ENCODE peak calls at places on chromosomes 2 and 18, in eight cellular contexts. One of them, this sample, is unnamed.

GRCh38 chr2:8719528-8719927 is 37.7 kb downstream of the ID2 start:
- DNase-seq in neural crest cell: no peak
- DNase-seq in H9: no peak
- DNase-seq in CD4-positive, alpha-beta T cell: no peak
- DNase-seq in left ventricle myocardium inferior: no peak
- DNase-seq in D721Med: no peak
- DNase-seq in endothelial cell: no peak
- DNase-seq in brain microvascular endothelial cell: no peak
- DNase-seq in this sample: no peak

GRCh38 chr18:46133534-46133933 is 29.3 kb downstream of the HAUS1 start:
- DNase-seq in neural crest cell: no peak
- DNase-seq in H9: no peak
- DNase-seq in CD4-positive, alpha-beta T cell: no peak
- DNase-seq in left ventricle myocardium inferior: no peak
- DNase-seq in D721Med: no peak
- DNase-seq in endothelial cell: no peak
- DNase-seq in brain microvascular endothelial cell: no peak
- DNase-seq in this sample: no peak

GRCh38 chr2:180520206-180520605 is 460.2 kb upstream of the UBE2E3 start:
- DNase-seq in neural crest cell: no peak
- DNase-seq in H9: no peak
- DNase-seq in CD4-positive, alpha-beta T cell: no peak
- DNase-seq in left ventricle myocardium inferior: no peak
- DNase-seq in D721Med: no peak
- DNase-seq in endothelial cell: no peak
- DNase-seq in brain microvascular endothelial cell: peak
- DNase-seq in this sample: no peak

GRCh38 chr2:158845869-158846268 is 50.8 kb downstream of the DAPL1 start:
- DNase-seq in neural crest cell: no peak
- DNase-seq in H9: no peak
- DNase-seq in CD4-positive, alpha-beta T cell: no peak
- DNase-seq in left ventricle myocardium inferior: no peak
- DNase-seq in D721Med: no peak
- DNase-seq in endothelial cell: no peak
- DNase-seq in brain microvascular endothelial cell: no peak
- DNase-seq in this sample: no peak

GRCh38 chr2:175871331-175871730 is 130.7 kb downstream of the LNPK start:
- DNase-seq in neural crest cell: no peak
- DNase-seq in H9: no peak
- DNase-seq in CD4-positive, alpha-beta T cell: no peak
- DNase-seq in left ventricle myocardium inferior: no peak
- DNase-seq in D721Med: no peak
- DNase-seq in endothelial cell: no peak
- DNase-seq in brain microvascular endothelial cell: no peak
- DNase-seq in this sample: no peak

GRCh38 chr2:86764661-86765307 is 25.9 kb downstream of the CD8A start:
- DNase-seq in neural crest cell: peak
- DNase-seq in H9: no peak
- DNase-seq in CD4-positive, alpha-beta T cell: no peak
- DNase-seq in left ventricle myocardium inferior: no peak
- DNase-seq in D721Med: no peak
- DNase-seq in endothelial cell: peak
- DNase-seq in brain microvascular endothelial cell: peak
- DNase-seq in this sample: peak

GRCh38 chr2:14385043-14385442 is 247.5 kb upstream of the LRATD1 start:
- DNase-seq in neural crest cell: no peak
- DNase-seq in H9: no peak
- DNase-seq in CD4-positive, alpha-beta T cell: no peak
- DNase-seq in left ventricle myocardium inferior: no peak
- DNase-seq in D721Med: no peak
- DNase-seq in endothelial cell: no peak
- DNase-seq in brain microvascular endothelial cell: no peak
- DNase-seq in this sample: no peak

GRCh38 chr2:33475381-33476099 is 909 bp upstream of the RASGRP3 start:
- DNase-seq in neural crest cell: peak
- DNase-seq in H9: peak
- DNase-seq in CD4-positive, alpha-beta T cell: peak
- DNase-seq in left ventricle myocardium inferior: peak
- DNase-seq in D721Med: peak
- DNase-seq in endothelial cell: peak
- DNase-seq in brain microvascular endothelial cell: peak
- DNase-seq in this sample: peak

GRCh38 chr2:10300997-10301945 is 1.4 kb upstream of the HPCAL1 start:
- DNase-seq in neural crest cell: no peak
- DNase-seq in H9: no peak
- DNase-seq in CD4-positive, alpha-beta T cell: no peak
- DNase-seq in left ventricle myocardium inferior: no peak
- DNase-seq in D721Med: no peak
- DNase-seq in endothelial cell: no peak
- DNase-seq in brain microvascular endothelial cell: no peak
- DNase-seq in this sample: no peak

GRCh38 chr2:910698-911097 is 40.0 kb upstream of the SNTG2 start:
- DNase-seq in neural crest cell: no peak
- DNase-seq in H9: no peak
- DNase-seq in CD4-positive, alpha-beta T cell: no peak
- DNase-seq in left ventricle myocardium inferior: no peak
- DNase-seq in D721Med: no peak
- DNase-seq in endothelial cell: no peak
- DNase-seq in brain microvascular endothelial cell: no peak
- DNase-seq in this sample: no peak

GRCh38 chr2:177682768-177683472 is 290.3 kb downstream of the AGPS start:
- DNase-seq in neural crest cell: no peak
- DNase-seq in H9: no peak
- DNase-seq in CD4-positive, alpha-beta T cell: no peak
- DNase-seq in left ventricle myocardium inferior: no peak
- DNase-seq in D721Med: no peak
- DNase-seq in endothelial cell: no peak
- DNase-seq in brain microvascular endothelial cell: no peak
- DNase-seq in this sample: no peak

GRCh38 chr2:15246870-15247269 is 314.3 kb downstream of the NBAS start:
- DNase-seq in neural crest cell: no peak
- DNase-seq in H9: no peak
- DNase-seq in CD4-positive, alpha-beta T cell: no peak
- DNase-seq in left ventricle myocardium inferior: no peak
- DNase-seq in D721Med: no peak
- DNase-seq in endothelial cell: no peak
- DNase-seq in brain microvascular endothelial cell: no peak
- DNase-seq in this sample: no peak

GRCh38 chr2:241150660-241151530 is 628 bp downstream of the PPP1R7 start:
- DNase-seq in neural crest cell: no peak
- DNase-seq in H9: no peak
- DNase-seq in CD4-positive, alpha-beta T cell: no peak
- DNase-seq in left ventricle myocardium inferior: no peak
- DNase-seq in D721Med: no peak
- DNase-seq in endothelial cell: no peak
- DNase-seq in brain microvascular endothelial cell: no peak
- DNase-seq in this sample: no peak

GRCh38 chr2:174013310-174013751 is 48.2 kb upstream of the SP3 start:
- DNase-seq in neural crest cell: no peak
- DNase-seq in H9: peak
- DNase-seq in CD4-positive, alpha-beta T cell: no peak
- DNase-seq in left ventricle myocardium inferior: peak
- DNase-seq in D721Med: no peak
- DNase-seq in endothelial cell: peak
- DNase-seq in brain microvascular endothelial cell: no peak
- DNase-seq in this sample: peak

GRCh38 chr2:60213865-60214657 is 339.4 kb downstream of the BCL11A start:
- DNase-seq in neural crest cell: no peak
- DNase-seq in H9: no peak
- DNase-seq in CD4-positive, alpha-beta T cell: no peak
- DNase-seq in left ventricle myocardium inferior: no peak
- DNase-seq in D721Med: no peak
- DNase-seq in endothelial cell: no peak
- DNase-seq in brain microvascular endothelial cell: no peak
- DNase-seq in this sample: no peak

GRCh38 chr2:128236491-128237035 is 82.1 kb downstream of the HS6ST1 start:
- DNase-seq in neural crest cell: no peak
- DNase-seq in H9: no peak
- DNase-seq in CD4-positive, alpha-beta T cell: no peak
- DNase-seq in left ventricle myocardium inferior: no peak
- DNase-seq in D721Med: no peak
- DNase-seq in endothelial cell: no peak
- DNase-seq in brain microvascular endothelial cell: peak
- DNase-seq in this sample: no peak

GRCh38 chr2:101113441-101114267 is 37.5 kb downstream of the TBC1D8 start:
- DNase-seq in neural crest cell: no peak
- DNase-seq in H9: peak
- DNase-seq in CD4-positive, alpha-beta T cell: no peak
- DNase-seq in left ventricle myocardium inferior: no peak
- DNase-seq in D721Med: no peak
- DNase-seq in endothelial cell: no peak
- DNase-seq in brain microvascular endothelial cell: peak
- DNase-seq in this sample: no peak

GRCh38 chr2:37037771-37038170 is 46.4 kb downstream of the HEATR5B start:
- DNase-seq in neural crest cell: no peak
- DNase-seq in H9: no peak
- DNase-seq in CD4-positive, alpha-beta T cell: no peak
- DNase-seq in left ventricle myocardium inferior: no peak
- DNase-seq in D721Med: no peak
- DNase-seq in endothelial cell: no peak
- DNase-seq in brain microvascular endothelial cell: no peak
- DNase-seq in this sample: no peak

GRCh38 chr2:142877265-142877756 is at the start of gene KYNU:
- DNase-seq in neural crest cell: no peak
- DNase-seq in H9: no peak
- DNase-seq in CD4-positive, alpha-beta T cell: no peak
- DNase-seq in left ventricle myocardium inferior: no peak
- DNase-seq in D721Med: no peak
- DNase-seq in endothelial cell: no peak
- DNase-seq in brain microvascular endothelial cell: no peak
- DNase-seq in this sample: no peak

GRCh38 chr18:21306368-21306767 is 64.3 kb downstream of the GREB1L start:
- DNase-seq in neural crest cell: no peak
- DNase-seq in H9: no peak
- DNase-seq in CD4-positive, alpha-beta T cell: no peak
- DNase-seq in left ventricle myocardium inferior: no peak
- DNase-seq in D721Med: no peak
- DNase-seq in endothelial cell: no peak
- DNase-seq in brain microvascular endothelial cell: no peak
- DNase-seq in this sample: no peak

GRCh38 chr18:21300616-21301200 is 58.7 kb downstream of the GREB1L start:
- DNase-seq in neural crest cell: no peak
- DNase-seq in H9: no peak
- DNase-seq in CD4-positive, alpha-beta T cell: no peak
- DNase-seq in left ventricle myocardium inferior: no peak
- DNase-seq in D721Med: no peak
- DNase-seq in endothelial cell: no peak
- DNase-seq in brain microvascular endothelial cell: no peak
- DNase-seq in this sample: no peak

GRCh38 chr18:21303913-21304312 is 61.9 kb downstream of the GREB1L start:
- DNase-seq in neural crest cell: no peak
- DNase-seq in H9: no peak
- DNase-seq in CD4-positive, alpha-beta T cell: no peak
- DNase-seq in left ventricle myocardium inferior: no peak
- DNase-seq in D721Med: no peak
- DNase-seq in endothelial cell: no peak
- DNase-seq in brain microvascular endothelial cell: no peak
- DNase-seq in this sample: no peak

GRCh38 chr18:21305621-21306020 is 63.6 kb downstream of the GREB1L start:
- DNase-seq in neural crest cell: no peak
- DNase-seq in H9: no peak
- DNase-seq in CD4-positive, alpha-beta T cell: no peak
- DNase-seq in left ventricle myocardium inferior: no peak
- DNase-seq in D721Med: no peak
- DNase-seq in endothelial cell: no peak
- DNase-seq in brain microvascular endothelial cell: no peak
- DNase-seq in this sample: no peak

DNA sequence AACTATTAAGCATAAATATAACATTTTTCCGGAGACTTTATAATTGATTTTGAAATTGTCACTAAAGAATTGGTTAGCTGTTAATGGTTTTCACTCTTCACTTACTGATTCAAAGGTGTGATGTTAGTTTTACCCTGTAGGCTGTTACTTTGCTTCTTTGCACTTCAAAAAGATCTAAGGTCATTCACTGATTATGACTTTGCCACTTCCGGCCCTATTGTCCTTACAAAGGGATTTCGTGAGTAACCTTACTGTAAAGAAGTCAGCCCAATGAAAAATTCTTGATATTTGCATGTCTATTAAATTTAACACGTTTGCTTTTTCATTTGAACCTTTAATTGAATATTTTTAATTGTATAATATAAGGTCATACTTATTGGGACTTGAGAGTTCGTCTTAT is 61.4 kb downstream of the GREB1L start:
- DNase-seq in neural crest cell: no peak
- DNase-seq in H9: no peak
- DNase-seq in CD4-positive, alpha-beta T cell: no peak
- DNase-seq in left ventricle myocardium inferior: no peak
- DNase-seq in D721Med: no peak
- DNase-seq in endothelial cell: no peak
- DNase-seq in brain microvascular endothelial cell: no peak
- DNase-seq in this sample: no peak
- TF ChIP-seq CTCF in neural crest cell: no peak
- TF ChIP-seq CTCF in H9: no peak
- TF ChIP-seq CTCF in CD4-positive, alpha-beta T cell: no peak
- TF ChIP-seq CTCF in left ventricle myocardium inferior: no peak
- TF ChIP-seq CTCF in D721Med: no peak
- TF ChIP-seq CTCF in endothelial cell: no peak
- TF ChIP-seq CTCF in brain microvascular endothelial cell: no peak
- TF ChIP-seq CTCF in this sample: no peak

DNA sequence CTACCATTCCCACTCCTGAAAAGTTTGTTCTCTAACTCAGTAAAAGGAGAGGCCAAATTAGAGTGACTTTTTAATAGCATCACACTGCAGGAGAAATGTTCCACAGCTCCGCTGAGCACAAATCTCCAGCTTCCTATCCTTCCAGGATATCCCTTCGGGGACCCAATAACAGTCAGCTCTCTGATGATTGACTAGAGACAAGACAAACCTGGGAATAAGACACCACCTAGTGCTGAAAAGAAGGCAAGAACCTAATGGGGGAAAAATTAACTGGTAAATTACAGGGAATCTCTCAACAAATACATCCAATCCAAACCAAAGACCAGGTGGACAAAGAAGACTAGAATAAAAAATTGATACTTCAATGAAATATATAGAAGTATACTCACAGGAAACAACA is 977.1 kb upstream of the SOX11 start:
- DNase-seq in neural crest cell: no peak
- DNase-seq in H9: no peak
- DNase-seq in CD4-positive, alpha-beta T cell: no peak
- DNase-seq in left ventricle myocardium inferior: no peak
- DNase-seq in D721Med: no peak
- DNase-seq in endothelial cell: no peak
- DNase-seq in brain microvascular endothelial cell: peak
- DNase-seq in this sample: no peak
- TF ChIP-seq CTCF in neural crest cell: peak
- TF ChIP-seq CTCF in H9: peak
- TF ChIP-seq CTCF in CD4-positive, alpha-beta T cell: no peak
- TF ChIP-seq CTCF in left ventricle myocardium inferior: no peak
- TF ChIP-seq CTCF in D721Med: peak
- TF ChIP-seq CTCF in endothelial cell: no peak
- TF ChIP-seq CTCF in brain microvascular endothelial cell: peak
- TF ChIP-seq CTCF in this sample: no peak

GRCh38 chr2:171728989-171729951 is 42.0 kb downstream of the DYNC1I2 start:
- DNase-seq in neural crest cell: no peak
- DNase-seq in H9: no peak
- DNase-seq in CD4-positive, alpha-beta T cell: no peak
- DNase-seq in left ventricle myocardium inferior: no peak
- DNase-seq in D721Med: no peak
- DNase-seq in endothelial cell: no peak
- DNase-seq in brain microvascular endothelial cell: no peak
- DNase-seq in this sample: no peak
- TF ChIP-seq CTCF in neural crest cell: no peak
- TF ChIP-seq CTCF in H9: no peak
- TF ChIP-seq CTCF in CD4-positive, alpha-beta T cell: no peak
- TF ChIP-seq CTCF in left ventricle myocardium inferior: no peak
- TF ChIP-seq CTCF in D721Med: no peak
- TF ChIP-seq CTCF in endothelial cell: no peak
- TF ChIP-seq CTCF in brain microvascular endothelial cell: no peak
- TF ChIP-seq CTCF in this sample: no peak

GRCh38 chr2:98809878-98810587 is 79.1 kb upstream of the MGAT4A start:
- DNase-seq in neural crest cell: no peak
- DNase-seq in H9: no peak
- DNase-seq in CD4-positive, alpha-beta T cell: no peak
- DNase-seq in left ventricle myocardium inferior: no peak
- DNase-seq in D721Med: no peak
- DNase-seq in endothelial cell: no peak
- DNase-seq in brain microvascular endothelial cell: no peak
- DNase-seq in this sample: no peak
- TF ChIP-seq CTCF in neural crest cell: no peak
- TF ChIP-seq CTCF in H9: no peak
- TF ChIP-seq CTCF in CD4-positive, alpha-beta T cell: no peak
- TF ChIP-seq CTCF in left ventricle myocardium inferior: no peak
- TF ChIP-seq CTCF in D721Med: no peak
- TF ChIP-seq CTCF in endothelial cell: no peak
- TF ChIP-seq CTCF in brain microvascular endothelial cell: no peak
- TF ChIP-seq CTCF in this sample: no peak

This sample was measured in nephron progenitor cell.